ENCODE peak calls at places on chromosome 22, in eight cellular contexts. Y is endothelial cell of umbilical vein, P is PC-9, J is neural progenitor cell, V is right lobe of liver, O is transverse colon, G is GM23338, I is fibroblast of lung. L is an unnamed sample.

GRCh38 chr22:17576475-17576874 is 13.2 kb downstream of the SLC25A18 start:
- DNase-seq in G (peak; percentile 51), V (no peak), P (peak; percentile 94), J (no peak), I (peak; percentile 99), O (no peak), Y (no peak), L (no peak)

GRCh38 chr22:39220897-39221850 is 23.6 kb downstream of the PDGFB start:
- DNase-seq in G (no peak), J (no peak), P (peak; percentile 91), V (peak; percentile 19), O (no peak), Y (no peak), I (peak; percentile 25), L (no peak)

GRCh38 chr22:24473278-24473677 is 21.9 kb upstream of the UPB1 start:
- DNase-seq in J (no peak), O (no peak), V (no peak), P (no peak), Y (no peak), G (no peak), I (no peak), L (no peak)

GRCh38 chr22:42368379-42369249 is 63.6 kb downstream of the NFAM1 start:
- DNase-seq in G (peak; percentile 92), P (peak; percentile 47), J (peak; percentile 76), V (peak; percentile 67), I (no peak), O (peak; percentile 34), Y (no peak), L (no peak)

GRCh38 chr22:41687901-41688364 is 734 bp downstream of the SNU13 start:
- DNase-seq in G (peak; percentile 63), Y (peak; percentile 52), I (peak; percentile 22), O (peak; percentile 35), V (peak; percentile 63), J (peak; percentile 54), P (no peak), L (no peak)

GRCh38 chr22:29079218-29079901 is 6.5 kb downstream of the KREMEN1 start:
- DNase-seq in O (peak; percentile 64), V (no peak), J (no peak), I (peak; percentile 36), Y (no peak), P (no peak), G (no peak), L (no peak)

GRCh38 chr22:41479671-41480396 is 10.9 kb downstream of the ACO2 start:
- DNase-seq in V (no peak), I (peak; percentile 72), G (peak; percentile 75), Y (no peak), P (no peak), J (peak; percentile 93), O (no peak), L (no peak)

GRCh38 chr22:41621099-41621910 is at the start of gene XRCC6:
- DNase-seq in O (peak; percentile 100), I (peak; percentile 99), V (peak; percentile 100), J (peak; percentile 100), P (peak; percentile 99), G (peak; percentile 100), Y (peak; percentile 100), L (peak; percentile 99)

GRCh38 chr22:38038426-38038825 is 18.8 kb upstream of the PICK1 start:
- DNase-seq in I (no peak), G (no peak), P (no peak), J (no peak), V (no peak), O (no peak), Y (no peak), L (no peak)

GRCh38 chr22:26328221-26328620 is 100.8 kb upstream of the ASPHD2 start:
- DNase-seq in G (no peak), I (no peak), O (no peak), V (no peak), J (no peak), P (no peak), Y (no peak), L (no peak)

GRCh38 chr22:19918332-19919106 is 23.1 kb upstream of the COMT start:
- DNase-seq in G (no peak), I (no peak), O (no peak), P (no peak), V (no peak), Y (no peak), J (no peak), L (no peak)

GRCh38 chr22:39528080-39528661 is 4.4 kb downstream of the RPS19BP1 start:
- DNase-seq in G (no peak), I (no peak), O (peak; percentile 41), Y (no peak), P (no peak), V (peak; percentile 32), J (no peak), L (no peak)

GRCh38 chr22:17785185-17786184 is 11.2 kb upstream of the BID start:
- DNase-seq in I (no peak), O (peak; percentile 84), Y (peak; percentile 11), G (peak; percentile 95), V (peak; percentile 89), P (no peak), J (peak; percentile 50), L (no peak)

GRCh38 chr22:46382524-46382923 is 47.0 kb downstream of the TRMU start:
- DNase-seq in O (no peak), Y (no peak), P (no peak), I (no peak), J (no peak), V (no peak), G (no peak), L (no peak)

GRCh38 chr22:46388647-46389046 is 53.1 kb downstream of the TRMU start:
- DNase-seq in V (no peak), O (no peak), P (no peak), G (no peak), J (no peak), Y (no peak), I (no peak), L (no peak)

GRCh38 chr22:46389081-46389480 is 53.6 kb downstream of the TRMU start:
- DNase-seq in V (no peak), I (no peak), J (no peak), Y (no peak), O (no peak), G (no peak), P (no peak), L (no peak)

GRCh38 chr22:46387748-46388147 is 52.2 kb downstream of the TRMU start:
- DNase-seq in P (no peak), O (no peak), Y (no peak), V (no peak), J (no peak), I (no peak), G (no peak), L (no peak)

GRCh38 chr22:46386312-46386711 is 50.8 kb downstream of the TRMU start:
- DNase-seq in J (no peak), O (no peak), V (no peak), I (no peak), G (peak; percentile 55), Y (no peak), P (no peak), L (no peak)
- TF ChIP-seq CTCF in J (peak; percentile 16), O (no peak), V (no peak), I (no peak), G (peak; percentile 30), Y (no peak), P (peak; percentile 45), L (peak; percentile 2)

DNA sequence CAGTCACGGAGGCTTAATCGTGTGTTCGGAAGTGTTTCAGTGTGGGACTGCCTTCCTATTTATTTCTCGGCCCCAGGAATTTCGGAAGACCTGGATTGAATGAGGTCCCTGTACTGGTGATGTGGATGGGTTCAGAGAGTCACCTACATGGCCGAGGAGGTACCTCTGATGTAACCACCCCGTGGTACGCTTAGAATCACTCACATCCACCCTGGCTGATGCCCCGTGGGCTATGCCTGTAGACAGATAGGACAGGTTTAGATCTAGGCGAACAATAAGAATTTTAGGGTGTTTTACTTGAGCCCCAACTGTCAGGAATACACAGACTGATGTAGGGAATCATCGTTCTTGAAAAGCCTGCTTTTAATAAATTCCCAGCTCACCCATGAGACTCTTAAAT is 2.0 kb downstream of the MPPED1 start:
- DNase-seq in I (no peak), O (no peak), P (no peak), Y (no peak), V (peak; percentile 24), J (no peak), G (no peak), L (no peak)
- H3K27me3 ChIP-seq in I (peaks cover 33% of the 10 kb centered on the region), O (peaks cover 79% of the 10 kb centered on the region), P (peaks cover 90% of the 10 kb centered on the region), Y (peaks cover 38% of the 10 kb centered on the region), V (no peaks in the 10 kb centered on the region), J (peaks cover 59% of the 10 kb centered on the region), G (peaks cover 43% of the 10 kb centered on the region), L (peaks cover 39% of the 10 kb centered on the region)

GRCh38 chr22:31836010-31836409 is 82.2 kb downstream of the DEPDC5 start:
- DNase-seq in G (peak; percentile 22), I (no peak), V (no peak), O (no peak), J (peak; percentile 41), P (no peak), Y (no peak), L (no peak)
- TF ChIP-seq CTCF in G (peak; percentile 29), I (no peak), V (no peak), O (no peak), J (peak; percentile 30), P (no peak), Y (no peak), L (no peak)

DNA sequence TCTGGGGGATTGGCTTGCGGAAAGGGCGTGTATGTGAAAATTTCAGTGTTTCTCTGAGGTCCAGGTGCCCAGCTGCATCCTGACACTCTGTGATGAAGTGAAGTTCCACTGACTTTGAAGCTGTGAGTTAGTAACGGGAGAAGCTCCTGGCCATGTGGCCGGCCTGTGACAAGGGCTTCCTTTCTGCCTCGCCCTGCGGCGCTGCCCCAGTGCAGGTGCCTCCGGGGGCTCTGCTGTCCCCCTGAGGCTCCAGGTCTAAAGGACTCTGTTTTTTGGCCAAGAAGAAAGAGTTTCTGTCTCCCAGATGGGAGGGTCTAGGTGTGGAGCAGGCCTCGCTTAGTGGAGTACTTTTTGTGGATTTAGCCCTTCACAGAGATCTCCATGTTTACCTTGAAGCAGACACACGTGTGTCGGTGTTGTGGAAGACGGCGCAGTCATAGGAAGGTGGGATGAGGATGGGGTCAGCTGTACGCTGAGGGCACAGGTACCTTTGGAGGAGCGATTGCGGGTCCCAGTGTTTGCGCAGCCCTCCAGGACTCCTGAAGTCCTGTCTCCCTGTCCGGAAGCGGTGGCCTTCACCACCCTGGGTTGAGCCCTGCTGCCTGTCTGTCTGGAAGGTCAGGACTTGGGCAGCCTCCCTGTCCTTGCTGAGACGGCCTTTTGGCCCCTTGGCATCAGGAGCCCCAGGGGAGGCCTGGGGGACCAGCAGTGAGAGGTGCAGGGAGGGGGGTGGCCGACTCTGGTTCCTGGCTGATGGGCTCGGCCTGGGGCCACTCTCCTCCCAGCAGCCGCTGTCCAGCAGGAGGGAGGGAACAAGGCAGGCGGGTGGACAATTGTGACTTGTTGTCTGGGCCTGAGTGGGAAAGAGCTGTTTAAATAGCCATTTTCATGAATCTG is 1249.3 kb downstream of the BRD1 start:
- DNase-seq in G (no peak), V (no peak), Y (no peak), J (no peak), P (no peak), I (no peak), O (no peak), L (no peak)
- H3K27me3 ChIP-seq in G (peaks cover 14% of the 10 kb centered on the region), V (no peaks in the 10 kb centered on the region), Y (peaks cover 15% of the 10 kb centered on the region), J (peaks cover 5% of the 10 kb centered on the region), P (peaks cover 56% of the 10 kb centered on the region), I (no peaks in the 10 kb centered on the region), O (peaks cover 42% of the 10 kb centered on the region), L (no peaks in the 10 kb centered on the region)

GRCh38 chr22:44284711-44285110 is 28.0 kb downstream of the SHISAL1 start:
- DNase-seq in I (no peak), O (no peak), J (no peak), Y (no peak), P (no peak), G (no peak), V (no peak), L (no peak)
- TF ChIP-seq CTCF in I (no peak), O (no peak), J (no peak), Y (no peak), P (no peak), G (no peak), V (no peak), L (no peak)